ENCODE peak calls at places on chromosomes 2 and 18, in nine cellular contexts. X, U, K, O, L, H, W, S and F are unnamed samples.

GRCh38 chr2:171923206-171923605 is 945 bp downstream of the HAT1 start:
- DNase-seq in X (no peak), U (peak; percentile 27), K (no peak), O (peak; percentile 56), L (no peak), H (peak; percentile 18), W (peak; percentile 13), S (peak; percentile 51), F (no peak)

GRCh38 chr2:24831736-24832421 is 38.7 kb downstream of the CENPO start:
- DNase-seq in X (no peak), U (no peak), K (peak; percentile 56), O (no peak), L (peak; percentile 65), H (no peak), W (no peak), S (no peak), F (no peak)

GRCh38 chr18:47118986-47119385 is 31.3 kb downstream of the HDHD2 start:
- DNase-seq in X (no peak), U (no peak), K (no peak), O (no peak), L (no peak), H (peak; percentile 45), W (peak; percentile 54), S (no peak), F (no peak)

GRCh38 chr2:73112913-73113633 is at the start of gene RAB11FIP5:
- DNase-seq in X (peak; percentile 37), U (peak; percentile 79), K (peak; percentile 93), O (peak; percentile 61), L (peak; percentile 91), H (peak; percentile 32), W (peak; percentile 66), S (peak; percentile 68), F (peak; percentile 60)

GRCh38 chr2:233356546-233357308 is 2.4 kb downstream of the DGKD start:
- DNase-seq in X (no peak), U (no peak), K (no peak), O (no peak), L (no peak), H (no peak), W (no peak), S (no peak), F (no peak)

GRCh38 chr2:128091691-128092050 is 671 bp downstream of the UGGT1 start:
- DNase-seq in X (no peak), U (no peak), K (no peak), O (peak; percentile 61), L (no peak), H (no peak), W (peak; percentile 14), S (no peak), F (no peak)

GRCh38 chr18:45221363-45221762 is 393.9 kb upstream of the SLC14A2 start:
- DNase-seq in X (no peak), U (no peak), K (no peak), O (no peak), L (no peak), H (peak; percentile 39), W (peak; percentile 63), S (no peak), F (no peak)

GRCh38 chr2:174485763-174486613 is 841 bp downstream of the GPR155 start:
- DNase-seq in X (peak; percentile 53), U (peak; percentile 28), K (peak; percentile 75), O (peak; percentile 63), L (peak; percentile 83), H (no peak), W (peak; percentile 12), S (peak; percentile 2), F (no peak)

GRCh38 chr18:8516391-8517250 is 92.6 kb upstream of the RAB12 start:
- DNase-seq in X (no peak), U (no peak), K (no peak), O (no peak), L (no peak), H (no peak), W (no peak), S (no peak), F (no peak)

GRCh38 chr2:48961009-48961408 is 193.3 kb downstream of the FSHR start:
- DNase-seq in X (no peak), U (no peak), K (no peak), O (no peak), L (no peak), H (no peak), W (no peak), S (no peak), F (no peak)

GRCh38 chr2:241561811-241562210 is 3.3 kb downstream of the BOK start:
- DNase-seq in X (no peak), U (peak; percentile 46), K (no peak), O (no peak), L (peak; percentile 75), H (no peak), W (peak; percentile 66), S (peak; percentile 69), F (no peak)

GRCh38 chr2:23791030-23791429 is 135.9 kb downstream of the ATAD2B start:
- DNase-seq in X (no peak), U (no peak), K (no peak), O (no peak), L (no peak), H (peak; percentile 68), W (peak; percentile 78), S (no peak), F (no peak)

GRCh38 chr2:145199052-145199451 is 679.1 kb upstream of the ZEB2 start:
- DNase-seq in X (peak; percentile 48), U (no peak), K (no peak), O (no peak), L (no peak), H (no peak), W (no peak), S (no peak), F (no peak)

GRCh38 chr2:146844226-146844990 is 1000.4 kb upstream of the ACVR2A start:
- DNase-seq in X (no peak), U (no peak), K (no peak), O (no peak), L (no peak), H (no peak), W (no peak), S (no peak), F (no peak)

GRCh38 chr2:26011609-26011989 is 22.3 kb upstream of the RAB10 start:
- DNase-seq in X (no peak), U (no peak), K (no peak), O (no peak), L (no peak), H (no peak), W (no peak), S (no peak), F (no peak)

GRCh38 chr2:185978634-185979405 is 240.2 kb downstream of the FSIP2 start:
- DNase-seq in X (no peak), U (no peak), K (no peak), O (no peak), L (no peak), H (peak; percentile 14), W (peak; percentile 85), S (no peak), F (no peak)

GRCh38 chr2:38037757-38038615 is 38.0 kb downstream of the CYP1B1 start:
- DNase-seq in X (no peak), U (no peak), K (no peak), O (peak; percentile 53), L (no peak), H (no peak), W (peak; percentile 48), S (no peak), F (peak; percentile 11)

GRCh38 chr2:17583646-17584045 is 43.1 kb downstream of the VSNL1 start:
- DNase-seq in X (no peak), U (no peak), K (no peak), O (no peak), L (no peak), H (no peak), W (no peak), S (no peak), F (no peak)

GRCh38 chr2:241983571-241984270 is 114.2 kb downstream of the RTP5 start:
- DNase-seq in X (no peak), U (no peak), K (no peak), O (no peak), L (peak; percentile 73), H (no peak), W (no peak), S (no peak), F (no peak)

GRCh38 chr18:3044931-3045698 is 32.2 kb upstream of the LPIN2 start:
- DNase-seq in X (no peak), U (peak; percentile 88), K (no peak), O (peak; percentile 64), L (no peak), H (no peak), W (no peak), S (peak; percentile 97), F (no peak)

GRCh38 chr2:178395941-178396585 is 54.9 kb downstream of the PRKRA start:
- DNase-seq in X (no peak), U (no peak), K (no peak), O (no peak), L (no peak), H (peak; percentile 21), W (no peak), S (no peak), F (no peak)

GRCh38 chr2:174263989-174264388 is 15.7 kb upstream of the OLA1 start:
- DNase-seq in X (no peak), U (no peak), K (no peak), O (no peak), L (no peak), H (peak; percentile 62), W (peak; percentile 76), S (peak; percentile 18), F (no peak)

GRCh38 chr2:217449436-217449835 is 553.4 kb downstream of the TNS1 start:
- DNase-seq in X (no peak), U (no peak), K (no peak), O (no peak), L (no peak), H (no peak), W (no peak), S (no peak), F (no peak)

GRCh38 chr2:226674123-226674522 is 125.5 kb downstream of the IRS1 start:
- DNase-seq in X (no peak), U (no peak), K (no peak), O (no peak), L (no peak), H (no peak), W (no peak), S (peak; percentile 36), F (no peak)

GRCh38 chr2:178553047-178553446 is 72.8 kb downstream of the PLEKHA3 start:
- DNase-seq in X (no peak), U (no peak), K (no peak), O (no peak), L (no peak), H (peak; percentile 55), W (peak; percentile 85), S (no peak), F (no peak)

GRCh38 chr2:1590611-1591460 is 153.5 kb downstream of the PXDN start:
- DNase-seq in X (no peak), U (no peak), K (peak; percentile 33), O (no peak), L (no peak), H (no peak), W (no peak), S (no peak), F (no peak)

GRCh38 chr2:152740743-152741328 is 22.4 kb downstream of the ARL6IP6 start:
- DNase-seq in X (peak; percentile 33), U (no peak), K (no peak), O (peak; percentile 77), L (no peak), H (peak; percentile 42), W (peak; percentile 30), S (peak; percentile 66), F (no peak)

GRCh38 chr2:119425620-119426395 is 5.8 kb upstream of the TMEM37 start:
- DNase-seq in X (no peak), U (peak; percentile 90), K (no peak), O (no peak), L (no peak), H (no peak), W (no peak), S (peak; percentile 71), F (no peak)

GRCh38 chr2:137957033-137957432 is 7.2 kb upstream of the HNMT start:
- DNase-seq in X (no peak), U (no peak), K (no peak), O (no peak), L (no peak), H (peak; percentile 91), W (peak; percentile 95), S (no peak), F (no peak)

GRCh38 chr2:202491514-202491913 is 115.4 kb downstream of the BMPR2 start:
- DNase-seq in X (no peak), U (no peak), K (no peak), O (no peak), L (no peak), H (no peak), W (no peak), S (peak; percentile 4), F (no peak)

GRCh38 chr2:162244559-162245031 is 1.4 kb upstream of the FAP start:
- DNase-seq in X (no peak), U (no peak), K (no peak), O (no peak), L (no peak), H (peak; percentile 75), W (peak; percentile 98), S (peak; percentile 58), F (no peak)